ENCODE peak calls at places on chromosomes 12 and 14, in five cellular contexts. Q is neuronal stem cell, F is H1, B is mesenchymal stem cell, O is trophoblast cell. J is an unnamed sample.

GRCh38 chr12:109719123-109720022 is 5.7 kb downstream of the FAM222A start:
- DNase-seq in Q (no peak), F (no peak), B (peak), O (peak), J (peak)

GRCh38 chr14:99678198-99678597 is 5.9 kb upstream of the CYP46A1 start:
- DNase-seq in Q (no peak), F (no peak), B (no peak), O (no peak), J (no peak)

GRCh38 chr12:49933793-49934192 is 16.7 kb upstream of the AQP2 start:
- DNase-seq in Q (no peak), F (no peak), B (no peak), O (no peak), J (no peak)

GRCh38 chr12:65232490-65233077 is 45.9 kb upstream of the MSRB3 start:
- DNase-seq in Q (no peak), F (no peak), B (peak), O (peak), J (no peak)

GRCh38 chr14:89252887-89253532 is 164.0 kb downstream of the FOXN3 start:
- DNase-seq in Q (no peak), F (no peak), B (no peak), O (peak), J (peak)

GRCh38 chr12:116539361-116539771 is 19.8 kb upstream of the MAP1LC3B2 start:
- DNase-seq in Q (no peak), F (no peak), B (peak), O (no peak), J (no peak)

GRCh38 chr12:29082522-29082921 is 66.6 kb upstream of the FAR2 start:
- DNase-seq in Q (no peak), F (no peak), B (no peak), O (no peak), J (no peak)

GRCh38 chr12:56032006-56032405 is 9.7 kb upstream of the RPS26 start:
- DNase-seq in Q (no peak), F (no peak), B (no peak), O (no peak), J (no peak)

GRCh38 chr12:2834581-2835491 is at the start of gene NRIP2:
- DNase-seq in Q (no peak), F (peak), B (peak), O (no peak), J (no peak)

GRCh38 chr12:65655074-65655493 is 169.2 kb upstream of the HMGA2 start:
- DNase-seq in Q (no peak), F (no peak), B (peak), O (no peak), J (no peak)

GRCh38 chr14:73168691-73169090 is 32.4 kb downstream of the PSEN1 start:
- DNase-seq in Q (no peak), F (no peak), B (no peak), O (no peak), J (no peak)

GRCh38 chr12:125071456-125071855 is 6.2 kb downstream of the AACS start:
- DNase-seq in Q (no peak), F (no peak), B (no peak), O (no peak), J (no peak)

GRCh38 chr14:55221186-55221585 is 29.8 kb upstream of the DLGAP5 start:
- DNase-seq in Q (no peak), F (no peak), B (peak), O (no peak), J (no peak)

GRCh38 chr12:19850341-19851065 is 411.2 kb downstream of the AEBP2 start:
- DNase-seq in Q (no peak), F (no peak), B (peak), O (peak), J (no peak)

GRCh38 chr12:90065301-90065801 is 356.7 kb upstream of the ATP2B1 start:
- DNase-seq in Q (no peak), F (no peak), B (no peak), O (no peak), J (no peak)

GRCh38 chr14:99476864-99477263 is 3.8 kb downstream of the SETD3 start:
- DNase-seq in Q (no peak), F (no peak), B (peak), O (peak), J (no peak)

DNA sequence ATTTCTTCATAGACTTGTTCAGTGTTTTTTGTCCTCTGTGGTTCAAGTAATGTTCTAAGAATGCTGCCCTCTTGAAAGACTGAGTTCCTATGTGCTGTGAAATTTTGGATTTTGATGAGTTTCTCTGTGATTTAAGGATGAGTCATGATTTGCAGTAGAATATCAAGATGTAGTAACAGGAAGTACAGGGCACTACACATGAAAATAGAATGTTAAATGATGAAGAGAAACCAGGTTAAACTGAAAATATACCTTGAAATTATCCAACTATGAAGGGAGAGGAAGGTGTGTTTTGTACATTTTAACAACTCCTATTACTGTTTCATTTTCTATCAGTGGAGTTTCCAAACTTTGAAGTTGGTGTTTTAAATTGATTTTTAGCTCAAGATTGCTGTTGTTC is 4.8 kb downstream of the ELK3 start:
- DNase-seq in Q (no peak), F (no peak), B (peak), O (peak), J (no peak)
- H2BK120ac ChIP-seq in Q (no peak), F (no peak), B (no peak), O (no peak), J (no peak)

DNA sequence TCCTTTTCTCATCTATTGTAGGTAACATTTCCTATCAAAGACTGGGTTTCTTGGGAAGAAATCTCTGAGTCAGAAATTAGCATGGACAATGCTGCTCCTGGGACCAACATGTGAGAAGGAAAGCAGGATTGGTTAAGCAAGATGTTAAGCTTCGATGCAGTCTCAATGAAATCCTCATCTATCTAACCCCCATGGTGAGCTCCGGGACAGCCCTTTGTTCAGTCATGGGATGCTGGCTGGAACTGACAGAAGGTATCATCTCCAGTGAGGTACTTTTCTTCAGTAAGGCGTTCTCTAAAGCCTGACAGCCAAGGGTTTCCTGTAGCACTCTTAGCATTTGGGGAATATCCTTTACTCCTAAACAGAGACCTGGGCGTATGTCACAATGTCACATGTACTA is 82.8 kb upstream of the SINHCAF start:
- DNase-seq in Q (no peak), F (no peak), B (no peak), O (no peak), J (no peak)
- H2BK12ac ChIP-seq in Q (no peak), F (no peak), B (no peak), O (no peak), J (no peak)

DNA sequence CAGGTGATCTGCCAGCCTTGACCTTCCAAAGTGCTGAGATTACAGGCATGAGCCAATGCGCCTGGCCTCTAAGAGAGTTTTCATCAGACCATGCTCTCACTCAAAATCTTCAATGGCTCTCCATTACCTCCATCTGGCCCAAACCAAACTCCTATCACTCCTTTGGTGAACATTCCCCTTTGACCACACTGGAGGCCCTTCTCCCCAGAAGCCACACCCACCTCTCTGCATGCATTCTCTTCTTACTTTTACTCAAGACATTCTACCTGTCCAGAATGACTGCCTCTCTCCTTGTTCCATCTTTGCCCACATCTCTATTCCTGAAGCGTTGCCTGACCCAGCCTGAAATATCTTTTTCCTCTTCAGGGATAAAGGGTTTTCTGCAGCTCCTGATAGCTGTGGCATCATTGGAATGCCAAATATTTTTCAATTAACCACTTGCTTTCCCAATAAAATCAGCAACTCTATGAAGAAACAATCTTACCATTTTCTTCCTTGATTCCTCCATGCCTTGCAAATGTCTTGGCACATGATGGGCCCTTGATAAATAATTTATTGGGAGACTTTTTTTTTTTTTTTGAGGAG is 15.5 kb downstream of the PLEK2 start:
- DNase-seq in Q (no peak), F (no peak), B (peak), O (no peak), J (no peak)
- H2BK120ac ChIP-seq in Q (no peak), F (no peak), B (no peak), O (no peak), J (no peak)

GRCh38 chr12:41556176-41556575 is 368.1 kb downstream of the PDZRN4 start:
- DNase-seq in Q (no peak), F (no peak), B (no peak), O (no peak), J (no peak)
- H2BK12ac ChIP-seq in Q (no peak), F (no peak), B (no peak), O (no peak), J (no peak)

GRCh38 chr12:25829192-25829591 is 129.3 kb upstream of the RASSF8 start:
- DNase-seq in Q (no peak), F (no peak), B (peak), O (peak), J (no peak)

GRCh38 chr12:25827747-25828146 is 130.7 kb upstream of the RASSF8 start:
- DNase-seq in Q (no peak), F (no peak), B (no peak), O (peak), J (no peak)

GRCh38 chr12:25827141-25827540 is 131.3 kb upstream of the RASSF8 start:
- DNase-seq in Q (no peak), F (no peak), B (no peak), O (peak), J (no peak)

GRCh38 chr12:25830456-25830855 is 128.0 kb upstream of the RASSF8 start:
- DNase-seq in Q (no peak), F (no peak), B (no peak), O (peak), J (no peak)

GRCh38 chr12:25828188-25828587 is 130.3 kb upstream of the RASSF8 start:
- DNase-seq in Q (no peak), F (no peak), B (no peak), O (peak), J (no peak)
- H2BK120ac ChIP-seq in Q (no peak), F (no peak), B (no peak), O (no peak), J (no peak)

J was measured in H9.